ENCODE peak calls at places on chromosomes 4 and X, in four cellular contexts. M is AG10803, B is brain microvascular endothelial cell, C is endothelial cell. A is an unnamed sample.

GRCh38 chrX:42804524-42804923 is 26.6 kb upstream of the PPP1R2C start:
- DNase-seq in M (no peak), C (no peak), B (no peak), A (no peak)

GRCh38 chrX:82219129-82219528 is 1017.2 kb downstream of the SH3BGRL start:
- DNase-seq in B (no peak), M (no peak), C (no peak), A (no peak)

GRCh38 chr4:138972956-138973819 is 42.4 kb upstream of the NOCT start:
- DNase-seq in C (no peak), B (no peak), M (no peak), A (peak)

GRCh38 chrX:44451056-44451455 is 91.6 kb downstream of the FUNDC1 start:
- DNase-seq in B (no peak), M (no peak), C (no peak), A (no peak)

GRCh38 chr4:163554870-163555465 is 60.5 kb downstream of the TMA16 start:
- DNase-seq in B (no peak), C (no peak), M (peak), A (no peak)

GRCh38 chrX:27186671-27187070 is 276.5 kb downstream of the PPP4R3C start:
- DNase-seq in M (peak), B (peak), C (no peak), A (peak)

GRCh38 chr4:157217708-157218107 is 2.8 kb upstream of the GRIA2 start:
- DNase-seq in C (peak), B (no peak), M (peak), A (no peak)

GRCh38 chrX:72052415-72053090 is 79.2 kb downstream of the RTL5 start:
- DNase-seq in B (no peak), M (peak), C (no peak), A (no peak)

GRCh38 chr4:130335417-130336194 is 1239.7 kb downstream of the C4orf33 start:
- DNase-seq in M (no peak), B (no peak), C (no peak), A (no peak)

GRCh38 chr4:183350317-183351071 is 28.3 kb upstream of the CLDN24 start:
- DNase-seq in B (no peak), M (peak), C (no peak), A (no peak)

GRCh38 chr4:109010534-109010933 is 247.7 kb upstream of the ETNPPL start:
- DNase-seq in B (no peak), M (no peak), C (no peak), A (no peak)

GRCh38 chr4:10123227-10124101 is 6.9 kb upstream of the WDR1 start:
- DNase-seq in B (peak), C (peak), M (no peak), A (peak)

GRCh38 chr4:85402371-85402770 is 72.6 kb upstream of the ARHGAP24 start:
- DNase-seq in B (peak), M (peak), C (no peak), A (no peak)

GRCh38 chr4:109383823-109384222 is 49.8 kb upstream of the SEC24B start:
- DNase-seq in C (no peak), B (no peak), M (no peak), A (no peak)

GRCh38 chr4:175531405-175532091 is 280.5 kb downstream of the GPM6A start:
- DNase-seq in M (peak), B (peak), C (no peak), A (no peak)

GRCh38 chr4:824461-825062 is 1.4 kb downstream of the CPLX1 start:
- DNase-seq in C (no peak), M (no peak), B (no peak), A (peak)

GRCh38 chrX:11531226-11531625 is 134.5 kb downstream of the ARHGAP6 start:
- DNase-seq in M (no peak), C (no peak), B (no peak), A (no peak)

GRCh38 chrX:20711366-20711765 is 444.7 kb upstream of the RPS6KA3 start:
- DNase-seq in B (no peak), M (no peak), C (no peak), A (no peak)

GRCh38 chr4:178356725-178357124 is 914.5 kb upstream of the AGA start:
- DNase-seq in M (no peak), C (no peak), B (no peak), A (no peak)

GRCh38 chr4:61517144-61517543 is 317.0 kb downstream of the ADGRL3 start:
- DNase-seq in C (peak), B (no peak), M (no peak), A (peak)

GRCh38 chrX:49185062-49185394 is 1.1 kb downstream of the PRICKLE3 start:
- DNase-seq in M (no peak), B (no peak), C (no peak), A (no peak)

GRCh38 chrX:49187028-49187394 is 838 bp upstream of the PRICKLE3 start:
- DNase-seq in M (no peak), C (no peak), B (no peak), A (peak)

GRCh38 chrX:49187526-49187925 is 1.4 kb upstream of the PRICKLE3 start:
- DNase-seq in B (no peak), M (no peak), C (no peak), A (no peak)

GRCh38 chrX:49184294-49185061 is 1.7 kb downstream of the PRICKLE3 start:
- DNase-seq in M (peak), B (peak), C (peak), A (peak)

GRCh38 chrX:49186125-49187027 is at the start of gene PRICKLE3:
- DNase-seq in C (peak), M (peak), B (peak), A (peak)
- TF ChIP-seq CTCF in C (no peak), M (peak), B (peak), A (no peak)

GRCh38 chr4:122313001-122313400 is 65.8 kb upstream of the ADAD1 start:
- DNase-seq in C (no peak), B (no peak), M (no peak), A (no peak)

GRCh38 chr4:122305853-122306252 is 73.0 kb upstream of the ADAD1 start:
- DNase-seq in B (no peak), M (no peak), C (no peak), A (no peak)

GRCh38 chr4:122309988-122310626 is 68.7 kb upstream of the ADAD1 start:
- DNase-seq in C (no peak), M (peak), B (no peak), A (no peak)
- TF ChIP-seq CTCF in C (peak), M (peak), B (peak), A (peak)

GRCh38 chr4:89803915-89804314 is 33.0 kb downstream of the SNCA start:
- DNase-seq in M (no peak), B (no peak), C (no peak), A (no peak)
- TF ChIP-seq CTCF in M (no peak), B (no peak), C (no peak), A (no peak)

GRCh38 chr4:122205687-122206086 is 53.6 kb downstream of the BLTP1 start:
- DNase-seq in B (no peak), M (no peak), C (no peak), A (no peak)
- TF ChIP-seq CTCF in B (no peak), M (no peak), C (no peak), A (no peak)

GRCh38 chrX:46381630-46382029 is 163.6 kb downstream of the ZNF674 start:
- DNase-seq in B (peak), M (peak), C (peak), A (peak)
- TF ChIP-seq CTCF in B (peak), M (peak), C (no peak), A (peak)

DNA sequence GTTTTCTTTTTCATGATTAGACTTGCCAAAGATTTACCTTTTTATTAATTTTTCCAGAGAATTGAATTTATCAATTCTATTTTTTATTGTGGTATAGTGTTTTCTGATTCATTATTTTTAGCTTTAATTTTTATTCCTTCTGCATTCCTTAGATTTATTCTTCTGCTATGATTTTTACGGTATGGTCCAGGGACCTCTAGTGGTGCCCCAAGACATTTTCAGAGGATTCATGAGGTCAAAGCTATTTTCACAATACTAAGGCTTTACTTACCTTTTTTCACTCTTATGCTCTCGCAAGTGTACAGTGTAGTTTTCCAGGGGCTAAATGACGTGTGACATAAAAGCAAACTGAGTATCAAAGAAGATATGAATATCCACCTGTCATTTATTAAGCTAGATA is 8.0 kb downstream of the RADX start:
- DNase-seq in C (no peak), B (no peak), M (peak), A (no peak)
- TF ChIP-seq CTCF in C (no peak), B (peak), M (peak), A (peak)